ENCODE peak calls at places on chromosomes 16 and 17, in four cellular contexts. One of them, this sample, is unnamed.

GRCh38 chr16:57273359-57273758 is 11.1 kb downstream of the PLLP start:
- DNase-seq in neural crest cell: no peak
- DNase-seq in ascending aorta: no peak
- DNase-seq in NCI-H460: no peak
- DNase-seq in this sample: no peak

GRCh38 chr17:10843806-10844205 is 5.9 kb upstream of the PIRT start:
- DNase-seq in ascending aorta: no peak
- DNase-seq in neural crest cell: peak
- DNase-seq in NCI-H460: no peak
- DNase-seq in this sample: no peak

GRCh38 chr17:17062356-17062755 is 20.1 kb downstream of the MPRIP start:
- DNase-seq in NCI-H460: no peak
- DNase-seq in neural crest cell: no peak
- DNase-seq in ascending aorta: no peak
- DNase-seq in this sample: no peak

GRCh38 chr16:63217011-63217410 is 1180.8 kb upstream of the CDH8 start:
- DNase-seq in ascending aorta: no peak
- DNase-seq in neural crest cell: no peak
- DNase-seq in NCI-H460: no peak
- DNase-seq in this sample: no peak

GRCh38 chr17:1399366-1399678 is 700 bp downstream of the YWHAE start:
- DNase-seq in NCI-H460: no peak
- DNase-seq in ascending aorta: no peak
- DNase-seq in neural crest cell: no peak
- DNase-seq in this sample: no peak

GRCh38 chr16:77169650-77170236 is 21.2 kb upstream of the MON1B start:
- DNase-seq in neural crest cell: peak
- DNase-seq in NCI-H460: peak
- DNase-seq in ascending aorta: no peak
- DNase-seq in this sample: peak

GRCh38 chr16:55732496-55732895 is 76.7 kb downstream of the SLC6A2 start:
- DNase-seq in NCI-H460: no peak
- DNase-seq in neural crest cell: no peak
- DNase-seq in ascending aorta: no peak
- DNase-seq in this sample: no peak

GRCh38 chr17:47844814-47845453 is 3.9 kb upstream of the SCRN2 start:
- DNase-seq in ascending aorta: no peak
- DNase-seq in NCI-H460: no peak
- DNase-seq in neural crest cell: no peak
- DNase-seq in this sample: no peak

GRCh38 chr17:65198653-65199382 is 61.6 kb downstream of the RGS9 start:
- DNase-seq in NCI-H460: peak
- DNase-seq in ascending aorta: no peak
- DNase-seq in neural crest cell: peak
- DNase-seq in this sample: no peak

GRCh38 chr17:75392559-75392958 is 12.9 kb downstream of the GRB2 start:
- DNase-seq in ascending aorta: no peak
- DNase-seq in NCI-H460: no peak
- DNase-seq in neural crest cell: no peak
- DNase-seq in this sample: no peak

GRCh38 chr17:63635787-63636186 is 13.6 kb downstream of the MAP3K3 start:
- DNase-seq in neural crest cell: no peak
- DNase-seq in ascending aorta: no peak
- DNase-seq in NCI-H460: no peak
- DNase-seq in this sample: no peak

GRCh38 chr17:65279456-65279855 is 142.3 kb downstream of the RGS9 start:
- DNase-seq in NCI-H460: no peak
- DNase-seq in ascending aorta: no peak
- DNase-seq in neural crest cell: no peak
- DNase-seq in this sample: no peak

GRCh38 chr16:11144122-11144521 is 111.9 kb downstream of the SOCS1 start:
- DNase-seq in ascending aorta: no peak
- DNase-seq in NCI-H460: no peak
- DNase-seq in neural crest cell: no peak
- DNase-seq in this sample: no peak

GRCh38 chr17:40348562-40349476 is 15.7 kb downstream of the GJD3 start:
- DNase-seq in NCI-H460: no peak
- DNase-seq in ascending aorta: no peak
- DNase-seq in neural crest cell: no peak
- DNase-seq in this sample: no peak

GRCh38 chr16:31400191-31400590 is 7.1 kb downstream of the ITGAD start:
- DNase-seq in ascending aorta: no peak
- DNase-seq in NCI-H460: no peak
- DNase-seq in neural crest cell: no peak
- DNase-seq in this sample: no peak

GRCh38 chr17:77726549-77726957 is 231.9 kb upstream of the TNRC6C start:
- DNase-seq in ascending aorta: no peak
- DNase-seq in NCI-H460: no peak
- DNase-seq in neural crest cell: no peak
- DNase-seq in this sample: peak

GRCh38 chr17:77254961-77255741 is 114.4 kb downstream of the SEC14L1 start:
- DNase-seq in ascending aorta: no peak
- DNase-seq in neural crest cell: no peak
- DNase-seq in NCI-H460: peak
- DNase-seq in this sample: no peak

GRCh38 chr17:42525221-42525620 is 10.8 kb upstream of the NAGLU start:
- DNase-seq in neural crest cell: no peak
- DNase-seq in NCI-H460: no peak
- DNase-seq in ascending aorta: no peak
- DNase-seq in this sample: no peak

GRCh38 chr17:10119203-10120112 is 78.9 kb downstream of the GAS7 start:
- DNase-seq in neural crest cell: no peak
- DNase-seq in ascending aorta: no peak
- DNase-seq in NCI-H460: no peak
- DNase-seq in this sample: no peak

GRCh38 chr17:45143767-45144198 is 4.5 kb upstream of the HEXIM1 start:
- DNase-seq in neural crest cell: no peak
- DNase-seq in NCI-H460: no peak
- DNase-seq in ascending aorta: no peak
- DNase-seq in this sample: peak

GRCh38 chr16:50067290-50067853 is 1.6 kb downstream of the HEATR3 start:
- DNase-seq in ascending aorta: no peak
- DNase-seq in neural crest cell: peak
- DNase-seq in NCI-H460: no peak
- DNase-seq in this sample: no peak

GRCh38 chr16:1331712-1332617 is 1.5 kb upstream of the BAIAP3 start:
- DNase-seq in neural crest cell: no peak
- DNase-seq in ascending aorta: peak
- DNase-seq in NCI-H460: no peak
- DNase-seq in this sample: peak

GRCh38 chr17:50533185-50533584 is 650 bp downstream of the EPN3 start:
- DNase-seq in ascending aorta: no peak
- DNase-seq in neural crest cell: no peak
- DNase-seq in NCI-H460: no peak
- DNase-seq in this sample: no peak

GRCh38 chr17:36544049-36544319 is 735 bp upstream of the GGNBP2 start:
- DNase-seq in ascending aorta: no peak
- DNase-seq in neural crest cell: no peak
- DNase-seq in NCI-H460: peak
- DNase-seq in this sample: no peak

GRCh38 chr16:89402962-89403361 is 87.4 kb downstream of the ANKRD11 start:
- DNase-seq in NCI-H460: no peak
- DNase-seq in neural crest cell: no peak
- DNase-seq in ascending aorta: no peak
- DNase-seq in this sample: no peak

GRCh38 chr17:83081561-83082201 is 2.3 kb downstream of the METRNL start:
- DNase-seq in neural crest cell: no peak
- DNase-seq in NCI-H460: no peak
- DNase-seq in ascending aorta: no peak
- DNase-seq in this sample: no peak

GRCh38 chr16:55889518-55889917 is 14.3 kb upstream of the CES5A start:
- DNase-seq in ascending aorta: no peak
- DNase-seq in neural crest cell: no peak
- DNase-seq in NCI-H460: no peak
- DNase-seq in this sample: no peak

This sample was measured in WTC11.